ENCODE peak calls at places on chromosomes 1 and 21, in ten cellular contexts. One of them, this sample, is unnamed.

GRCh38 chr21:36247316-36247715 is 72.7 kb upstream of the MORC3 start:
- DNase-seq in naive thymus-derived CD4-positive, alpha-beta T cell: no peak
- DNase-seq in nephron progenitor cell: no peak
- DNase-seq in SK-MEL-5: no peak
- DNase-seq in sigmoid colon: no peak
- DNase-seq in SW 1271: no peak
- DNase-seq in AG20443: no peak
- DNase-seq in hippocampal formation: no peak
- DNase-seq in GM04504: no peak
- DNase-seq in ELF-1: no peak
- DNase-seq in this sample: no peak

GRCh38 chr21:45517249-45518065 is 24.8 kb downstream of the SLC19A1 start:
- DNase-seq in SK-MEL-5: no peak
- DNase-seq in naive thymus-derived CD4-positive, alpha-beta T cell: no peak
- DNase-seq in GM04504: no peak
- DNase-seq in SW 1271: no peak
- DNase-seq in AG20443: no peak
- DNase-seq in ELF-1: no peak
- DNase-seq in nephron progenitor cell: no peak
- DNase-seq in sigmoid colon: peak; percentile 55
- DNase-seq in hippocampal formation: no peak
- DNase-seq in this sample: no peak

GRCh38 chr1:175210744-175211143 is 18.2 kb upstream of the KIAA0040 start:
- DNase-seq in nephron progenitor cell: no peak
- DNase-seq in AG20443: no peak
- DNase-seq in SK-MEL-5: no peak
- DNase-seq in GM04504: no peak
- DNase-seq in sigmoid colon: no peak
- DNase-seq in ELF-1: no peak
- DNase-seq in naive thymus-derived CD4-positive, alpha-beta T cell: no peak
- DNase-seq in SW 1271: no peak
- DNase-seq in hippocampal formation: no peak
- DNase-seq in this sample: no peak

GRCh38 chr1:48405400-48405799 is 66.6 kb downstream of the SPATA6 start:
- DNase-seq in AG20443: no peak
- DNase-seq in sigmoid colon: no peak
- DNase-seq in SW 1271: no peak
- DNase-seq in GM04504: peak; percentile 7
- DNase-seq in ELF-1: no peak
- DNase-seq in nephron progenitor cell: no peak
- DNase-seq in SK-MEL-5: no peak
- DNase-seq in naive thymus-derived CD4-positive, alpha-beta T cell: no peak
- DNase-seq in hippocampal formation: no peak
- DNase-seq in this sample: no peak

GRCh38 chr1:80212021-80212420 is 1205.5 kb upstream of the ADGRL4 start:
- DNase-seq in AG20443: peak; percentile 4
- DNase-seq in SW 1271: no peak
- DNase-seq in sigmoid colon: no peak
- DNase-seq in nephron progenitor cell: no peak
- DNase-seq in ELF-1: no peak
- DNase-seq in hippocampal formation: no peak
- DNase-seq in GM04504: no peak
- DNase-seq in SK-MEL-5: no peak
- DNase-seq in naive thymus-derived CD4-positive, alpha-beta T cell: no peak
- DNase-seq in this sample: no peak

GRCh38 chr21:26800455-26801454 is 44.5 kb downstream of the ADAMTS1 start:
- DNase-seq in hippocampal formation: no peak
- DNase-seq in naive thymus-derived CD4-positive, alpha-beta T cell: no peak
- DNase-seq in sigmoid colon: peak; percentile 71
- DNase-seq in SK-MEL-5: no peak
- DNase-seq in ELF-1: no peak
- DNase-seq in nephron progenitor cell: no peak
- DNase-seq in SW 1271: no peak
- DNase-seq in GM04504: peak; percentile 48
- DNase-seq in AG20443: peak; percentile 46
- DNase-seq in this sample: no peak

GRCh38 chr1:12201343-12202189 is 28.3 kb upstream of the VPS13D start:
- DNase-seq in nephron progenitor cell: no peak
- DNase-seq in AG20443: no peak
- DNase-seq in sigmoid colon: no peak
- DNase-seq in ELF-1: no peak
- DNase-seq in naive thymus-derived CD4-positive, alpha-beta T cell: no peak
- DNase-seq in SK-MEL-5: no peak
- DNase-seq in hippocampal formation: no peak
- DNase-seq in GM04504: no peak
- DNase-seq in SW 1271: no peak
- DNase-seq in this sample: no peak

GRCh38 chr1:157993179-157994080 is at the start of gene KIRREL1:
- DNase-seq in SK-MEL-5: peak; percentile 64
- DNase-seq in AG20443: peak; percentile 87
- DNase-seq in SW 1271: no peak
- DNase-seq in GM04504: no peak
- DNase-seq in nephron progenitor cell: peak; percentile 67
- DNase-seq in naive thymus-derived CD4-positive, alpha-beta T cell: peak; percentile 7
- DNase-seq in sigmoid colon: peak; percentile 90
- DNase-seq in hippocampal formation: no peak
- DNase-seq in ELF-1: peak; percentile 39
- DNase-seq in this sample: peak; percentile 82

GRCh38 chr1:44848456-44849181 is 5.6 kb upstream of the PTCH2 start:
- DNase-seq in SW 1271: no peak
- DNase-seq in hippocampal formation: no peak
- DNase-seq in ELF-1: no peak
- DNase-seq in sigmoid colon: no peak
- DNase-seq in SK-MEL-5: peak; percentile 78
- DNase-seq in nephron progenitor cell: no peak
- DNase-seq in AG20443: no peak
- DNase-seq in naive thymus-derived CD4-positive, alpha-beta T cell: no peak
- DNase-seq in GM04504: no peak
- DNase-seq in this sample: no peak

GRCh38 chr1:95229042-95229441 is 5.0 kb upstream of the RWDD3 start:
- DNase-seq in SW 1271: no peak
- DNase-seq in sigmoid colon: no peak
- DNase-seq in hippocampal formation: no peak
- DNase-seq in nephron progenitor cell: no peak
- DNase-seq in ELF-1: no peak
- DNase-seq in naive thymus-derived CD4-positive, alpha-beta T cell: no peak
- DNase-seq in GM04504: no peak
- DNase-seq in AG20443: no peak
- DNase-seq in SK-MEL-5: peak; percentile 92
- DNase-seq in this sample: no peak

GRCh38 chr21:42156690-42157605 is 62.0 kb upstream of the ABCG1 start:
- DNase-seq in sigmoid colon: no peak
- DNase-seq in naive thymus-derived CD4-positive, alpha-beta T cell: no peak
- DNase-seq in ELF-1: peak; percentile 47
- DNase-seq in nephron progenitor cell: no peak
- DNase-seq in AG20443: no peak
- DNase-seq in GM04504: no peak
- DNase-seq in SK-MEL-5: peak; percentile 82
- DNase-seq in SW 1271: no peak
- DNase-seq in hippocampal formation: peak; percentile 96
- DNase-seq in this sample: no peak

GRCh38 chr21:46052703-46053651 is 44.9 kb upstream of the COL6A2 start:
- DNase-seq in hippocampal formation: no peak
- DNase-seq in AG20443: peak; percentile 65
- DNase-seq in sigmoid colon: peak; percentile 63
- DNase-seq in nephron progenitor cell: no peak
- DNase-seq in ELF-1: no peak
- DNase-seq in SK-MEL-5: no peak
- DNase-seq in naive thymus-derived CD4-positive, alpha-beta T cell: no peak
- DNase-seq in GM04504: peak; percentile 81
- DNase-seq in SW 1271: no peak
- DNase-seq in this sample: peak; percentile 49

GRCh38 chr1:238052496-238053266 is 162.0 kb upstream of the ZP4 start:
- DNase-seq in sigmoid colon: no peak
- DNase-seq in hippocampal formation: no peak
- DNase-seq in GM04504: no peak
- DNase-seq in AG20443: no peak
- DNase-seq in SK-MEL-5: no peak
- DNase-seq in SW 1271: no peak
- DNase-seq in ELF-1: peak; percentile 23
- DNase-seq in nephron progenitor cell: no peak
- DNase-seq in naive thymus-derived CD4-positive, alpha-beta T cell: no peak
- DNase-seq in this sample: peak; percentile 22

GRCh38 chr1:237042892-237043576 is 1.1 kb downstream of the RYR2 start:
- DNase-seq in GM04504: no peak
- DNase-seq in AG20443: no peak
- DNase-seq in hippocampal formation: no peak
- DNase-seq in naive thymus-derived CD4-positive, alpha-beta T cell: no peak
- DNase-seq in SK-MEL-5: no peak
- DNase-seq in nephron progenitor cell: peak; percentile 54
- DNase-seq in SW 1271: no peak
- DNase-seq in sigmoid colon: no peak
- DNase-seq in ELF-1: peak; percentile 36
- DNase-seq in this sample: no peak

GRCh38 chr21:35016071-35016470 is 33.0 kb downstream of the RUNX1 start:
- DNase-seq in GM04504: no peak
- DNase-seq in sigmoid colon: no peak
- DNase-seq in SK-MEL-5: no peak
- DNase-seq in hippocampal formation: no peak
- DNase-seq in nephron progenitor cell: no peak
- DNase-seq in ELF-1: no peak
- DNase-seq in AG20443: no peak
- DNase-seq in SW 1271: no peak
- DNase-seq in naive thymus-derived CD4-positive, alpha-beta T cell: no peak
- DNase-seq in this sample: no peak

GRCh38 chr1:234748713-234749112 is 138.7 kb upstream of the IRF2BP2 start:
- DNase-seq in ELF-1: no peak
- DNase-seq in sigmoid colon: no peak
- DNase-seq in AG20443: no peak
- DNase-seq in SK-MEL-5: no peak
- DNase-seq in nephron progenitor cell: no peak
- DNase-seq in GM04504: no peak
- DNase-seq in naive thymus-derived CD4-positive, alpha-beta T cell: no peak
- DNase-seq in SW 1271: no peak
- DNase-seq in hippocampal formation: no peak
- DNase-seq in this sample: no peak

GRCh38 chr1:94384485-94385353 is 33.5 kb upstream of the ABCD3 start:
- DNase-seq in SK-MEL-5: no peak
- DNase-seq in SW 1271: no peak
- DNase-seq in naive thymus-derived CD4-positive, alpha-beta T cell: peak; percentile 48
- DNase-seq in nephron progenitor cell: no peak
- DNase-seq in sigmoid colon: no peak
- DNase-seq in hippocampal formation: no peak
- DNase-seq in GM04504: no peak
- DNase-seq in ELF-1: no peak
- DNase-seq in AG20443: no peak
- DNase-seq in this sample: no peak

GRCh38 chr1:209106237-209106741 is 477.2 kb upstream of the CAMK1G start:
- DNase-seq in nephron progenitor cell: peak; percentile 18
- DNase-seq in SW 1271: no peak
- DNase-seq in AG20443: peak; percentile 32
- DNase-seq in naive thymus-derived CD4-positive, alpha-beta T cell: no peak
- DNase-seq in hippocampal formation: peak; percentile 33
- DNase-seq in GM04504: peak; percentile 48
- DNase-seq in sigmoid colon: no peak
- DNase-seq in SK-MEL-5: no peak
- DNase-seq in ELF-1: peak; percentile 81
- DNase-seq in this sample: peak; percentile 70